ENCODE peak calls at places on chromosomes 12 and 14, in four cellular contexts. One of them, this sample, is unnamed.

GRCh38 chr14:80100681-80101080 is 110.6 kb downstream of the DIO2 start:
- DNase-seq in fibroblast of the conjunctiva: no peak
- DNase-seq in frontal cortex: no peak
- DNase-seq in AG20443: no peak
- DNase-seq in this sample: no peak

GRCh38 chr12:76591461-76591860 is 31.9 kb upstream of the OSBPL8 start:
- DNase-seq in fibroblast of the conjunctiva: no peak
- DNase-seq in frontal cortex: no peak
- DNase-seq in AG20443: peak
- DNase-seq in this sample: no peak

GRCh38 chr12:14278294-14278953 is 87.1 kb upstream of the ATF7IP start:
- DNase-seq in fibroblast of the conjunctiva: no peak
- DNase-seq in frontal cortex: no peak
- DNase-seq in AG20443: no peak
- DNase-seq in this sample: no peak

GRCh38 chr12:121325922-121326396 is 26.3 kb downstream of the ANAPC5 start:
- DNase-seq in fibroblast of the conjunctiva: peak
- DNase-seq in frontal cortex: no peak
- DNase-seq in AG20443: peak
- DNase-seq in this sample: no peak

GRCh38 chr12:111298583-111299436 is 70.1 kb downstream of the PHETA1 start:
- DNase-seq in fibroblast of the conjunctiva: peak
- DNase-seq in frontal cortex: peak
- DNase-seq in AG20443: peak
- DNase-seq in this sample: no peak

GRCh38 chr14:103880334-103880985 is 33.1 kb upstream of the PPP1R13B start:
- DNase-seq in fibroblast of the conjunctiva: peak
- DNase-seq in frontal cortex: peak
- DNase-seq in AG20443: peak
- DNase-seq in this sample: peak

GRCh38 chr14:60092516-60092915 is 793 bp downstream of the PCNX4 start:
- DNase-seq in fibroblast of the conjunctiva: no peak
- DNase-seq in frontal cortex: no peak
- DNase-seq in AG20443: peak
- DNase-seq in this sample: no peak

GRCh38 chr12:111404362-111405148 is 1.2 kb upstream of the SH2B3 start:
- DNase-seq in fibroblast of the conjunctiva: no peak
- DNase-seq in frontal cortex: no peak
- DNase-seq in AG20443: no peak
- DNase-seq in this sample: peak

GRCh38 chr12:53234236-53234635 is 2.2 kb upstream of the RARG start:
- DNase-seq in fibroblast of the conjunctiva: no peak
- DNase-seq in frontal cortex: no peak
- DNase-seq in AG20443: peak
- DNase-seq in this sample: no peak

GRCh38 chr12:126636798-126637197 is 1571.6 kb downstream of the AACS start:
- DNase-seq in fibroblast of the conjunctiva: no peak
- DNase-seq in frontal cortex: no peak
- DNase-seq in AG20443: no peak
- DNase-seq in this sample: no peak

GRCh38 chr12:16385779-16386646 is 38.6 kb downstream of the MGST1 start:
- DNase-seq in fibroblast of the conjunctiva: peak
- DNase-seq in frontal cortex: peak
- DNase-seq in AG20443: peak
- DNase-seq in this sample: no peak

GRCh38 chr14:54568821-54569591 is 2.1 kb downstream of the SAMD4A start:
- DNase-seq in fibroblast of the conjunctiva: no peak
- DNase-seq in frontal cortex: no peak
- DNase-seq in AG20443: peak
- DNase-seq in this sample: no peak

GRCh38 chr12:127728285-127728684 is 538.7 kb upstream of the TMEM132C start:
- DNase-seq in fibroblast of the conjunctiva: no peak
- DNase-seq in frontal cortex: no peak
- DNase-seq in AG20443: no peak
- DNase-seq in this sample: no peak

GRCh38 chr12:117027251-117028086 is 71.7 kb downstream of the TESC start:
- DNase-seq in fibroblast of the conjunctiva: no peak
- DNase-seq in frontal cortex: no peak
- DNase-seq in AG20443: no peak
- DNase-seq in this sample: no peak

GRCh38 chr12:115572440-115572839 is 705.1 kb downstream of the MED13L start:
- DNase-seq in fibroblast of the conjunctiva: no peak
- DNase-seq in frontal cortex: peak
- DNase-seq in AG20443: no peak
- DNase-seq in this sample: no peak

GRCh38 chr14:101991336-101991735 is 27.0 kb downstream of the DYNC1H1 start:
- DNase-seq in fibroblast of the conjunctiva: no peak
- DNase-seq in frontal cortex: no peak
- DNase-seq in AG20443: no peak
- DNase-seq in this sample: no peak

GRCh38 chr14:50943261-50943942 is 881 bp downstream of the PYGL start:
- DNase-seq in fibroblast of the conjunctiva: no peak
- DNase-seq in frontal cortex: no peak
- DNase-seq in AG20443: peak
- DNase-seq in this sample: no peak

GRCh38 chr12:32126720-32127119 is 20.1 kb downstream of the BICD1 start:
- DNase-seq in fibroblast of the conjunctiva: no peak
- DNase-seq in frontal cortex: no peak
- DNase-seq in AG20443: peak
- DNase-seq in this sample: no peak

GRCh38 chr14:54908230-54908629 is 5.6 kb upstream of the GCH1 start:
- DNase-seq in fibroblast of the conjunctiva: no peak
- DNase-seq in frontal cortex: no peak
- DNase-seq in AG20443: no peak
- DNase-seq in this sample: peak

GRCh38 chr12:99029502-99030271 is 384.6 kb downstream of the APAF1 start:
- DNase-seq in fibroblast of the conjunctiva: no peak
- DNase-seq in frontal cortex: no peak
- DNase-seq in AG20443: no peak
- DNase-seq in this sample: no peak

GRCh38 chr12:53750812-53751335 is 905 bp downstream of the CISTR start:
- DNase-seq in fibroblast of the conjunctiva: no peak
- DNase-seq in frontal cortex: peak
- DNase-seq in AG20443: no peak
- DNase-seq in this sample: no peak

GRCh38 chr14:90491221-90491867 is 94.5 kb downstream of the CALM1 start:
- DNase-seq in fibroblast of the conjunctiva: peak
- DNase-seq in frontal cortex: peak
- DNase-seq in AG20443: peak
- DNase-seq in this sample: no peak

GRCh38 chr12:46473634-46474201 is 101.1 kb upstream of the SLC38A2 start:
- DNase-seq in fibroblast of the conjunctiva: peak
- DNase-seq in frontal cortex: peak
- DNase-seq in AG20443: peak
- DNase-seq in this sample: no peak

GRCh38 chr14:58280954-58281787 is 17.2 kb upstream of the ARID4A start:
- DNase-seq in fibroblast of the conjunctiva: peak
- DNase-seq in frontal cortex: peak
- DNase-seq in AG20443: peak
- DNase-seq in this sample: no peak

GRCh38 chr12:47818701-47819543 is 781 bp downstream of the HDAC7 start:
- DNase-seq in fibroblast of the conjunctiva: no peak
- DNase-seq in frontal cortex: peak
- DNase-seq in AG20443: peak
- DNase-seq in this sample: peak

GRCh38 chr12:131371580-131372475 is 339.1 kb upstream of the SFSWAP start:
- DNase-seq in fibroblast of the conjunctiva: no peak
- DNase-seq in frontal cortex: no peak
- DNase-seq in AG20443: peak
- DNase-seq in this sample: no peak

GRCh38 chr14:26008290-26008689 is 589.5 kb downstream of the NOVA1 start:
- DNase-seq in fibroblast of the conjunctiva: no peak
- DNase-seq in frontal cortex: no peak
- DNase-seq in AG20443: no peak
- DNase-seq in this sample: no peak

GRCh38 chr12:127342861-127343260 is 924.1 kb upstream of the TMEM132C start:
- DNase-seq in fibroblast of the conjunctiva: no peak
- DNase-seq in frontal cortex: peak
- DNase-seq in AG20443: no peak
- DNase-seq in this sample: no peak

GRCh38 chr12:72570601-72571000 is 298.4 kb downstream of the TRHDE start:
- DNase-seq in fibroblast of the conjunctiva: no peak
- DNase-seq in frontal cortex: no peak
- DNase-seq in AG20443: no peak
- DNase-seq in this sample: no peak

GRCh38 chr12:55057466-55057865 is 37.7 kb downstream of the NEUROD4 start:
- DNase-seq in fibroblast of the conjunctiva: no peak
- DNase-seq in frontal cortex: no peak
- DNase-seq in AG20443: no peak
- DNase-seq in this sample: no peak

GRCh38 chr12:132464820-132465219 is 25.1 kb upstream of the FBRSL1 start:
- DNase-seq in fibroblast of the conjunctiva: no peak
- DNase-seq in frontal cortex: no peak
- DNase-seq in AG20443: no peak
- DNase-seq in this sample: no peak

GRCh38 chr12:49346659-49347306 is at the start of gene DNAJC22:
- DNase-seq in fibroblast of the conjunctiva: no peak
- DNase-seq in frontal cortex: peak
- DNase-seq in AG20443: peak
- DNase-seq in this sample: peak

GRCh38 chr12:121581681-121582439 is 1.0 kb upstream of the KDM2B start:
- DNase-seq in fibroblast of the conjunctiva: peak
- DNase-seq in frontal cortex: no peak
- DNase-seq in AG20443: peak
- DNase-seq in this sample: peak

GRCh38 chr12:91094036-91094660 is 17.1 kb downstream of the LUM start:
- DNase-seq in fibroblast of the conjunctiva: no peak
- DNase-seq in frontal cortex: no peak
- DNase-seq in AG20443: no peak
- DNase-seq in this sample: no peak

This sample was measured in immature natural killer cell.